ENCODE peak calls at places on chromosomes 11 and 22, in four cellular contexts. I is lower lobe of right lung, J is AG04450, T is A549. G is an unnamed sample.

GRCh38 chr22:17952273-17952801 is 72.0 kb downstream of the MICAL3 start:
- DNase-seq in J (no peak), I (no peak), T (no peak), G (no peak)

GRCh38 chr11:87459351-87459750 is 421.6 kb downstream of the TMEM135 start:
- DNase-seq in T (no peak), I (no peak), J (no peak), G (no peak)

GRCh38 chr22:36409911-36410756 is 22.4 kb upstream of the MYH9 start:
- DNase-seq in J (no peak), T (no peak), I (peak), G (no peak)

GRCh38 chr11:55942785-55943392 is 6.7 kb upstream of the OR5I1 start:
- DNase-seq in T (peak), J (no peak), I (no peak), G (peak)

GRCh38 chr11:113549611-113550061 is 74.4 kb upstream of the DRD2 start:
- DNase-seq in J (no peak), T (no peak), I (peak), G (no peak)

GRCh38 chr11:63939351-63939920 is 634 bp downstream of the NAA40 start:
- DNase-seq in T (no peak), I (no peak), J (no peak), G (no peak)

GRCh38 chr11:34165786-34166557 is 60.5 kb downstream of the NAT10 start:
- DNase-seq in T (no peak), I (no peak), J (no peak), G (no peak)

GRCh38 chr11:108128772-108129171 is 7.4 kb downstream of the ACAT1 start:
- DNase-seq in J (no peak), I (no peak), T (no peak), G (no peak)

GRCh38 chr22:21020802-21021429 is 6.0 kb downstream of the P2RX6 start:
- DNase-seq in I (no peak), J (no peak), T (peak), G (no peak)

GRCh38 chr11:64372802-64373597 is 14.0 kb downstream of the RPS6KA4 start:
- DNase-seq in T (peak), J (no peak), I (no peak), G (peak)

GRCh38 chr11:47797633-47798032 is 30.5 kb upstream of the FNBP4 start:
- DNase-seq in J (peak), T (no peak), I (no peak), G (peak)

GRCh38 chr11:14551380-14551779 is 31.2 kb upstream of the PSMA1 start:
- DNase-seq in I (no peak), T (no peak), J (no peak), G (no peak)

GRCh38 chr11:116366980-116367640 is 405.7 kb downstream of the BUD13 start:
- DNase-seq in J (no peak), T (no peak), I (no peak), G (no peak)

GRCh38 chr11:118485273-118485672 is 42.0 kb upstream of the TTC36 start:
- DNase-seq in T (peak), J (no peak), I (no peak), G (no peak)

GRCh38 chr11:103528046-103528445 is 418.8 kb downstream of the DYNC2H1 start:
- DNase-seq in J (no peak), T (no peak), I (no peak), G (no peak)

GRCh38 chr11:112828433-112828832 is 132.8 kb upstream of the NCAM1 start:
- DNase-seq in J (no peak), T (no peak), I (no peak), G (no peak)

GRCh38 chr11:199004-199581 is 6.2 kb downstream of the SCGB1C1 start:
- DNase-seq in J (no peak), I (peak), T (no peak), G (no peak)

GRCh38 chr11:105489431-105489830 is 120.4 kb upstream of the GRIA4 start:
- DNase-seq in T (no peak), I (no peak), J (no peak), G (no peak)

GRCh38 chr11:82546556-82547162 is 187.0 kb downstream of the FAM181B start:
- DNase-seq in T (no peak), I (no peak), J (no peak), G (no peak)

GRCh38 chr11:37450613-37451012 is 852.6 kb upstream of the RAG2 start:
- DNase-seq in I (no peak), T (no peak), J (no peak), G (no peak)

GRCh38 chr11:128448487-128448886 is 138.9 kb downstream of the ETS1 start:
- DNase-seq in I (no peak), J (no peak), T (peak), G (no peak)

GRCh38 chr11:12397953-12398352 is 20.6 kb downstream of the PARVA start:
- DNase-seq in I (no peak), J (peak), T (no peak), G (peak)

GRCh38 chr11:117073539-117073938 is 24.7 kb downstream of the SIK3 start:
- DNase-seq in I (no peak), T (no peak), J (no peak), G (no peak)

GRCh38 chr11:37957717-37958116 is 1359.7 kb upstream of the RAG2 start:
- DNase-seq in T (no peak), J (no peak), I (no peak), G (no peak)

GRCh38 chr11:501683-502287 is 5.3 kb downstream of the RNH1 start:
- DNase-seq in I (no peak), T (no peak), J (no peak), G (no peak)

GRCh38 chr22:32355760-32356159 is 1.9 kb upstream of the RFPL3 start:
- DNase-seq in T (no peak), I (no peak), J (no peak), G (no peak)

GRCh38 chr11:65448074-65448417 is 25.4 kb downstream of the NEAT1 start:
- DNase-seq in J (no peak), I (no peak), T (no peak), G (no peak)

GRCh38 chr11:2528301-2529050 is 83.7 kb downstream of the KCNQ1 start:
- DNase-seq in T (no peak), I (peak), J (no peak), G (no peak)

GRCh38 chr22:42437488-42438292 is 5.5 kb upstream of the NFAM1 start:
- DNase-seq in I (peak), J (no peak), T (peak), G (no peak)

GRCh38 chr11:123180574-123180973 is 14.5 kb downstream of the CLMP start:
- DNase-seq in T (no peak), J (no peak), I (no peak), G (no peak)

GRCh38 chr22:37801946-37802309 is 5.8 kb upstream of the GCAT start:
- DNase-seq in I (no peak), J (no peak), T (no peak), G (no peak)
- TF ChIP-seq CTCF in I (no peak), J (no peak), T (no peak), G (no peak)

DNA sequence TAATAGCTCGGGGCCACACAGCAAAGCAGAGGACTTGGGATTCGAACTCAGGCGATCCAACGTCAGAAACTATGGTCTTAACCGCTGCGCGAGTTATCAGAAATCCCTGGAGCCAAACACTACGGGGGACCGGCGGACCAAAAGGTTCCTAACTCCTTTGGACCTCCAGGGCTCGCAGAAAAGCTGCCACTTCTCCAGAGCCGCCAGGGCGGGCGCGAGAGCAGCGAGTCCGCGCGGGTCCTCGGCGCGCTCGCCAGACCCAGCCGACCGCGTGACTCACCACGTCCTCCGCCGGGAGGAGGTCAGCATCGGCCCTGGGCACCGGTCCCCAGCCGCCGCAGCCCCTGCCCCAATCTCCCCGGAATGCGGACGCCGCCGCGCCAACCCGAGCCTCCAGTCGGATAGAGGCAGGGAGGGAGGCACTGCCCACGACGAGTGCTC is 6.0 kb upstream of the ALX4 start:
- DNase-seq in I (no peak), T (peak), J (no peak), G (no peak)
- H3K4me3 ChIP-seq in I (peak), T (peak), J (peak), G (peak)

GRCh38 chr11:8070417-8071101 is 10.5 kb upstream of the TUB start:
- DNase-seq in I (no peak), T (peak), J (no peak), G (no peak)
- TF ChIP-seq CTCF in I (peak), T (peak), J (peak), G (peak)

GRCh38 chr11:120121914-120122473 is 15.9 kb downstream of the TRIM29 start:
- DNase-seq in J (no peak), T (no peak), I (peak), G (no peak)
- H3K4me3 ChIP-seq in J (no peak), T (no peak), I (no peak), G (no peak)

GRCh38 chr22:19086944-19087343 is 35.3 kb downstream of the DGCR2 start:
- DNase-seq in T (no peak), J (no peak), I (no peak), G (no peak)

GRCh38 chr22:19086417-19086816 is 35.8 kb downstream of the DGCR2 start:
- DNase-seq in I (no peak), J (no peak), T (no peak), G (no peak)

GRCh38 chr22:19082101-19082500 is 40.1 kb downstream of the DGCR2 start:
- DNase-seq in T (no peak), I (no peak), J (no peak), G (no peak)

GRCh38 chr22:19082793-19083192 is 39.4 kb downstream of the DGCR2 start:
- DNase-seq in J (no peak), T (no peak), I (no peak), G (no peak)

GRCh38 chr22:19085233-19086043 is 36.8 kb downstream of the DGCR2 start:
- DNase-seq in J (no peak), I (no peak), T (peak), G (no peak)
- TF ChIP-seq CTCF in J (peak), I (no peak), T (peak), G (peak)

GRCh38 chr11:18699848-18700261 is 1.3 kb downstream of the TMEM86A start:
- DNase-seq in J (no peak), T (no peak), I (peak), G (no peak)
- H3K4me3 ChIP-seq in J (no peak), T (no peak), I (peak), G (no peak)

GRCh38 chr22:45163417-45164216 is at the start of gene NUP50:
- DNase-seq in I (peak), J (peak), T (peak), G (peak)
- TF ChIP-seq CTCF in I (peak), J (no peak), T (no peak), G (no peak)